ENCODE peak calls at places on chromosomes 13 and 19, in nine cellular contexts. X is HFF-Myc, T is fibroblast of the conjunctiva, E is T-cell, M is cerebellar nuclear complex, A is astrocyte, R is activated B cell treated with CpG ODN at 0.5 μM for 24 hours, O is MV-4-11, H is fibroblast of mammary gland. L is an unnamed sample.

GRCh38 chr13:112713517-112714253 is 23.8 kb downstream of the ATP11A start:
- DNase-seq in X (no peak), T (no peak), E (no peak), M (no peak), A (no peak), R (no peak), O (no peak), H (no peak), L (no peak)

GRCh38 chr19:2064395-2064787 is 13.3 kb upstream of the MKNK2 start:
- DNase-seq in X (no peak), T (no peak), E (no peak), M (no peak), A (no peak), R (no peak), O (no peak), H (no peak), L (no peak)

GRCh38 chr13:65063753-65064152 is 2166.4 kb downstream of the PCDH9 start:
- DNase-seq in X (peak), T (no peak), E (no peak), M (no peak), A (peak), R (no peak), O (no peak), H (no peak), L (no peak)

GRCh38 chr19:2254052-2254872 is 2.0 kb downstream of the JSRP1 start:
- DNase-seq in X (no peak), T (no peak), E (no peak), M (no peak), A (no peak), R (no peak), O (no peak), H (no peak), L (no peak)

GRCh38 chr19:14116918-14117578 is 514 bp downstream of the PRKACA start:
- DNase-seq in X (no peak), T (no peak), E (no peak), M (no peak), A (no peak), R (no peak), O (no peak), H (no peak), L (no peak)

GRCh38 chr19:33416307-33417215 is 43.1 kb downstream of the CEBPG start:
- DNase-seq in X (peak), T (peak), E (peak), M (no peak), A (peak), R (peak), O (peak), H (peak), L (peak)

GRCh38 chr13:101785858-101786257 is 333.4 kb downstream of the ITGBL1 start:
- DNase-seq in X (no peak), T (no peak), E (no peak), M (peak), A (peak), R (no peak), O (no peak), H (peak), L (no peak)

GRCh38 chr13:91323349-91323748 is 24.1 kb upstream of the MIR17HG start:
- DNase-seq in X (no peak), T (no peak), E (no peak), M (no peak), A (no peak), R (no peak), O (no peak), H (no peak), L (no peak)

GRCh38 chr13:93244141-93244917 is 17.7 kb downstream of the GPC6 start:
- DNase-seq in X (no peak), T (no peak), E (no peak), M (no peak), A (peak), R (no peak), O (no peak), H (peak), L (no peak)

GRCh38 chr13:78569029-78569428 is 34.3 kb downstream of the POU4F1 start:
- DNase-seq in X (no peak), T (no peak), E (no peak), M (no peak), A (no peak), R (no peak), O (no peak), H (no peak), L (no peak)

GRCh38 chr13:31267126-31267784 is 67.5 kb downstream of the B3GLCT start:
- DNase-seq in X (no peak), T (no peak), E (no peak), M (no peak), A (peak), R (no peak), O (no peak), H (no peak), L (no peak)

L was measured in stimulated activated CD4-positive, alpha-beta T cell treated with anti-CD3 and anti-CD28 coated beads, Interleukin-12 subunit alpha, Interleukin-12 subunit beta, amount 100 ng/mL, for 48 hours.